ENCODE peak calls at places on chromosomes 6 and 20, in six cellular contexts. One of them, this sample, is unnamed. For H3K9me3, the result is how much of the 10 kb centered on the place peaks cover.

GRCh38 chr6:163757506-163757905 is 343.0 kb downstream of the QKI start:
- DNase-seq in breast epithelium: no peak
- DNase-seq in right atrium auricular region: no peak
- DNase-seq in heart right ventricle: no peak
- DNase-seq in A549: no peak
- DNase-seq in lower lobe of right lung: no peak
- DNase-seq in this sample: no peak

GRCh38 chr20:49989234-49990065 is 6.7 kb downstream of the SNAI1 start:
- DNase-seq in breast epithelium: no peak
- DNase-seq in right atrium auricular region: peak
- DNase-seq in heart right ventricle: peak
- DNase-seq in A549: peak
- DNase-seq in lower lobe of right lung: peak
- DNase-seq in this sample: no peak

GRCh38 chr6:169981051-169981450 is 229.6 kb downstream of the ERMARD start:
- DNase-seq in breast epithelium: peak
- DNase-seq in right atrium auricular region: no peak
- DNase-seq in heart right ventricle: no peak
- DNase-seq in A549: no peak
- DNase-seq in lower lobe of right lung: peak
- DNase-seq in this sample: peak

GRCh38 chr6:116570856-116571682 is at the start of gene RWDD1:
- DNase-seq in breast epithelium: peak
- DNase-seq in right atrium auricular region: peak
- DNase-seq in heart right ventricle: peak
- DNase-seq in A549: peak
- DNase-seq in lower lobe of right lung: peak
- DNase-seq in this sample: peak

GRCh38 chr6:5339757-5340156 is 78.4 kb downstream of the FARS2 start:
- DNase-seq in breast epithelium: no peak
- DNase-seq in right atrium auricular region: no peak
- DNase-seq in heart right ventricle: no peak
- DNase-seq in A549: no peak
- DNase-seq in lower lobe of right lung: no peak
- DNase-seq in this sample: no peak

GRCh38 chr6:37517411-37517812 is 17.7 kb upstream of the CCDC167 start:
- DNase-seq in breast epithelium: no peak
- DNase-seq in right atrium auricular region: no peak
- DNase-seq in heart right ventricle: no peak
- DNase-seq in A549: no peak
- DNase-seq in lower lobe of right lung: no peak
- DNase-seq in this sample: peak

GRCh38 chr6:145233955-145234354 is 501.4 kb downstream of the EPM2A start:
- DNase-seq in breast epithelium: no peak
- DNase-seq in right atrium auricular region: no peak
- DNase-seq in heart right ventricle: no peak
- DNase-seq in A549: no peak
- DNase-seq in lower lobe of right lung: no peak
- DNase-seq in this sample: no peak

GRCh38 chr20:47674686-47675085 is 110.6 kb downstream of the SULF2 start:
- DNase-seq in breast epithelium: no peak
- DNase-seq in right atrium auricular region: no peak
- DNase-seq in heart right ventricle: no peak
- DNase-seq in A549: no peak
- DNase-seq in lower lobe of right lung: no peak
- DNase-seq in this sample: no peak

GRCh38 chr6:42269553-42269952 is 51.9 kb upstream of the MRPS10 start:
- DNase-seq in breast epithelium: no peak
- DNase-seq in right atrium auricular region: no peak
- DNase-seq in heart right ventricle: no peak
- DNase-seq in A549: no peak
- DNase-seq in lower lobe of right lung: no peak
- DNase-seq in this sample: peak

GRCh38 chr6:137216875-137217553 is 2.2 kb downstream of the IFNGR1 start:
- DNase-seq in breast epithelium: no peak
- DNase-seq in right atrium auricular region: no peak
- DNase-seq in heart right ventricle: no peak
- DNase-seq in A549: no peak
- DNase-seq in lower lobe of right lung: no peak
- DNase-seq in this sample: no peak

GRCh38 chr6:167699141-167700036 is 127.3 kb upstream of the AFDN start:
- DNase-seq in breast epithelium: no peak
- DNase-seq in right atrium auricular region: peak
- DNase-seq in heart right ventricle: peak
- DNase-seq in A549: no peak
- DNase-seq in lower lobe of right lung: peak
- DNase-seq in this sample: peak

GRCh38 chr6:32603888-32604287 is 14.2 kb upstream of the HLA-DRB1 start:
- DNase-seq in breast epithelium: no peak
- DNase-seq in right atrium auricular region: no peak
- DNase-seq in heart right ventricle: no peak
- DNase-seq in A549: no peak
- DNase-seq in lower lobe of right lung: no peak
- DNase-seq in this sample: no peak

GRCh38 chr6:28589234-28589951 is 63.7 kb downstream of the GPX5 start:
- DNase-seq in breast epithelium: no peak
- DNase-seq in right atrium auricular region: no peak
- DNase-seq in heart right ventricle: no peak
- DNase-seq in A549: peak
- DNase-seq in lower lobe of right lung: no peak
- DNase-seq in this sample: no peak

GRCh38 chr6:15359335-15359862 is 113.5 kb downstream of the JARID2 start:
- DNase-seq in breast epithelium: no peak
- DNase-seq in right atrium auricular region: no peak
- DNase-seq in heart right ventricle: no peak
- DNase-seq in A549: no peak
- DNase-seq in lower lobe of right lung: no peak
- DNase-seq in this sample: no peak

GRCh38 chr20:50516180-50516934 is 6.2 kb downstream of the PTPN1 start:
- DNase-seq in breast epithelium: no peak
- DNase-seq in right atrium auricular region: no peak
- DNase-seq in heart right ventricle: no peak
- DNase-seq in A549: no peak
- DNase-seq in lower lobe of right lung: no peak
- DNase-seq in this sample: no peak

DNA sequence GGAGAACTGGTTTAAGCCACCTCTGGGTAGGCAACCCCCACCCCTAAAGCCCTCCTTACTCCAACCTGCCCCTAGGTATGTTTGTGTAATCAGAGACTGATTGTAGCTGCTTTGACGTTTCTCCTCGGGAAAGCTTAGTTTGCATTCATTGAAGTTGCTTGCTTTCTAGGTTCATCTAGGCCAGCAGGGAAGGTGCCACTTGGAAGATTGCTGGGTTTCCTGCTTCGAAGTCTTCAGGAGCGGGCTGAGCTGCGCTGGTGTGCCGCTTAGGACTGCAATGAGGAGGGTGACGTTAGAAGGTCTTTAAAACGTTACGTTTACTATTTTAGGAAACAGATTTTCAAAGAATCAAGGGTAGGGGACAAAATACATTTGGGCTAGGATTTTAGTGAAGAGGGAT is 92.8 kb upstream of the PRDM1 start:
- DNase-seq in breast epithelium: no peak
- DNase-seq in right atrium auricular region: no peak
- DNase-seq in heart right ventricle: no peak
- DNase-seq in A549: no peak
- DNase-seq in lower lobe of right lung: no peak
- DNase-seq in this sample: no peak
- H3K4me3 ChIP-seq in breast epithelium: peak
- H3K4me3 ChIP-seq in right atrium auricular region: no peak
- H3K4me3 ChIP-seq in heart right ventricle: no peak
- H3K4me3 ChIP-seq in A549: no peak
- H3K4me3 ChIP-seq in lower lobe of right lung: peak
- H3K4me3 ChIP-seq in this sample: no peak

GRCh38 chr6:149864578-149865535 is 698 bp upstream of the LRP11 start:
- DNase-seq in breast epithelium: no peak
- DNase-seq in right atrium auricular region: peak
- DNase-seq in heart right ventricle: no peak
- DNase-seq in A549: peak
- DNase-seq in lower lobe of right lung: no peak
- DNase-seq in this sample: no peak
- TF ChIP-seq CTCF in breast epithelium: peak
- TF ChIP-seq CTCF in right atrium auricular region: peak
- TF ChIP-seq CTCF in heart right ventricle: peak
- TF ChIP-seq CTCF in A549: peak
- TF ChIP-seq CTCF in lower lobe of right lung: peak
- TF ChIP-seq CTCF in this sample: peak

GRCh38 chr6:135481786-135482369 is 15.7 kb downstream of the AHI1 start:
- DNase-seq in breast epithelium: no peak
- DNase-seq in right atrium auricular region: no peak
- DNase-seq in heart right ventricle: no peak
- DNase-seq in A549: no peak
- DNase-seq in lower lobe of right lung: no peak
- DNase-seq in this sample: no peak
- H3K9me3 ChIP-seq in breast epithelium: under half
- H3K9me3 ChIP-seq in right atrium auricular region: under half
- H3K9me3 ChIP-seq in heart right ventricle: under half
- H3K9me3 ChIP-seq in A549: half or more
- H3K9me3 ChIP-seq in lower lobe of right lung: under half
- H3K9me3 ChIP-seq in this sample: half or more

DNA sequence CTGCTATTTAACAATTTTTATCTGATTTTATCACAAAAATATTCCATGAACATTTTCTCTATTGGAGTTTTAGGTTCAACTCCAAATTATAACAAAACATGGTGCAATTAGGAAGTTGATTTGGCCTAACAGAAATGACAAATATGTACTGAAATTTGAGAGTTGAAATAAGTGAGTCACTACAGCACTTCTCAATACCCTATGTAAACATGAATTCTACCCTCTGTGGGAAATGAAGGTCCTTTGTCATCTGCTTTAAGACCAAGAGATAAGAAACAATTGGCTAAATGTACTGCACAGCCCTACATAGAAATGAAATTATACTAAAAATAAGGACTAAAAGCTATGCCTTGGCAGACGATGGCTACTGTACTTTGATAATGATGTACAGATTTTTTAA is 86.2 kb upstream of the BEND6 start:
- DNase-seq in breast epithelium: no peak
- DNase-seq in right atrium auricular region: no peak
- DNase-seq in heart right ventricle: no peak
- DNase-seq in A549: peak
- DNase-seq in lower lobe of right lung: no peak
- DNase-seq in this sample: no peak
- H3K4me3 ChIP-seq in breast epithelium: no peak
- H3K4me3 ChIP-seq in right atrium auricular region: no peak
- H3K4me3 ChIP-seq in heart right ventricle: no peak
- H3K4me3 ChIP-seq in A549: peak
- H3K4me3 ChIP-seq in lower lobe of right lung: no peak
- H3K4me3 ChIP-seq in this sample: no peak

GRCh38 chr20:38293490-38294333 is 10.2 kb upstream of the BPI start:
- DNase-seq in breast epithelium: no peak
- DNase-seq in right atrium auricular region: no peak
- DNase-seq in heart right ventricle: no peak
- DNase-seq in A549: no peak
- DNase-seq in lower lobe of right lung: no peak
- DNase-seq in this sample: no peak

GRCh38 chr20:38290829-38291581 is 13.0 kb upstream of the BPI start:
- DNase-seq in breast epithelium: no peak
- DNase-seq in right atrium auricular region: peak
- DNase-seq in heart right ventricle: peak
- DNase-seq in A549: peak
- DNase-seq in lower lobe of right lung: no peak
- DNase-seq in this sample: peak

GRCh38 chr20:38294334-38294592 is 9.7 kb upstream of the BPI start:
- DNase-seq in breast epithelium: no peak
- DNase-seq in right atrium auricular region: no peak
- DNase-seq in heart right ventricle: no peak
- DNase-seq in A549: no peak
- DNase-seq in lower lobe of right lung: no peak
- DNase-seq in this sample: no peak

GRCh38 chr20:38291961-38292360 is 12.0 kb upstream of the BPI start:
- DNase-seq in breast epithelium: no peak
- DNase-seq in right atrium auricular region: no peak
- DNase-seq in heart right ventricle: no peak
- DNase-seq in A549: no peak
- DNase-seq in lower lobe of right lung: no peak
- DNase-seq in this sample: no peak

GRCh38 chr20:38291582-38291918 is 12.4 kb upstream of the BPI start:
- DNase-seq in breast epithelium: no peak
- DNase-seq in right atrium auricular region: no peak
- DNase-seq in heart right ventricle: no peak
- DNase-seq in A549: no peak
- DNase-seq in lower lobe of right lung: no peak
- DNase-seq in this sample: no peak
- TF ChIP-seq CTCF in breast epithelium: no peak
- TF ChIP-seq CTCF in right atrium auricular region: no peak
- TF ChIP-seq CTCF in heart right ventricle: peak
- TF ChIP-seq CTCF in A549: peak
- TF ChIP-seq CTCF in lower lobe of right lung: no peak
- TF ChIP-seq CTCF in this sample: no peak

DNA sequence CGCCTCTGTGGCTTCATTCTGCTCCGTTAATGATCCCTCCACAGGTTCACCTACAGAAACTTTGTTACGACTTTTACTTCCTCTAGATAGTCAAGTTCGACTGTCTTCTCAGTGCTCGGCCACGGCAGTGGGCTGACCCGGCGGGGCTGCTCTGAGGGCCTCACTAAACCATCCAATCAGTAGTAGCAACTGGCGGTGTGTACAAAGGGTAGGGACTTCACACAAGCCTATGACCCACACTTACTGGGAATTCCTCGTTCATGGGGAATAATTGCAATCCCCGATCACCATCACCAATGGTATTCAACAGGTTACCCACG is 1959.2 kb upstream of the DEFB115 start:
- DNase-seq in breast epithelium: no peak
- DNase-seq in right atrium auricular region: no peak
- DNase-seq in heart right ventricle: no peak
- DNase-seq in A549: no peak
- DNase-seq in lower lobe of right lung: no peak
- DNase-seq in this sample: no peak
- H3K9me3 ChIP-seq in breast epithelium: half or more
- H3K9me3 ChIP-seq in right atrium auricular region: under half
- H3K9me3 ChIP-seq in heart right ventricle: under half
- H3K9me3 ChIP-seq in A549: under half
- H3K9me3 ChIP-seq in lower lobe of right lung: under half
- H3K9me3 ChIP-seq in this sample: half or more